ENCODE peak calls at places on chromosomes 5 and 9, in seven cellular contexts. One of them, this sample, is unnamed.

GRCh38 chr5:35183243-35183955 is 46.9 kb downstream of the PRLR start:
- DNase-seq in astrocyte of the cerebellum: peak; percentile 24
- DNase-seq in CD8-positive, alpha-beta T cell: no peak
- DNase-seq in fibroblast of lung: peak; percentile 62
- DNase-seq in uterus: no peak
- DNase-seq in pancreas: no peak
- DNase-seq in kidney: peak; percentile 26
- DNase-seq in this sample: no peak

GRCh38 chr5:130222638-130223037 is 318.4 kb downstream of the CHSY3 start:
- DNase-seq in pancreas: no peak
- DNase-seq in uterus: no peak
- DNase-seq in CD8-positive, alpha-beta T cell: no peak
- DNase-seq in kidney: no peak
- DNase-seq in fibroblast of lung: peak; percentile 8
- DNase-seq in astrocyte of the cerebellum: peak; percentile 92
- DNase-seq in this sample: no peak

GRCh38 chr5:131854134-131854533 is 57.3 kb upstream of the FNIP1 start:
- DNase-seq in kidney: no peak
- DNase-seq in uterus: no peak
- DNase-seq in CD8-positive, alpha-beta T cell: no peak
- DNase-seq in astrocyte of the cerebellum: no peak
- DNase-seq in pancreas: no peak
- DNase-seq in fibroblast of lung: peak; percentile 11
- DNase-seq in this sample: no peak

GRCh38 chr5:53321073-53321472 is 159.4 kb upstream of the FST start:
- DNase-seq in fibroblast of lung: no peak
- DNase-seq in kidney: no peak
- DNase-seq in CD8-positive, alpha-beta T cell: no peak
- DNase-seq in uterus: no peak
- DNase-seq in pancreas: no peak
- DNase-seq in astrocyte of the cerebellum: no peak
- DNase-seq in this sample: no peak

GRCh38 chr9:2125909-2126308 is 110.8 kb downstream of the SMARCA2 start:
- DNase-seq in uterus: no peak
- DNase-seq in kidney: no peak
- DNase-seq in CD8-positive, alpha-beta T cell: no peak
- DNase-seq in pancreas: no peak
- DNase-seq in fibroblast of lung: peak; percentile 39
- DNase-seq in astrocyte of the cerebellum: no peak
- DNase-seq in this sample: no peak

GRCh38 chr5:150051657-150052195 is 34.6 kb downstream of the CSF1R start:
- DNase-seq in kidney: no peak
- DNase-seq in CD8-positive, alpha-beta T cell: no peak
- DNase-seq in fibroblast of lung: no peak
- DNase-seq in astrocyte of the cerebellum: no peak
- DNase-seq in pancreas: no peak
- DNase-seq in uterus: no peak
- DNase-seq in this sample: no peak

GRCh38 chr5:141846031-141846430 is 32.2 kb downstream of the PCDH1 start:
- DNase-seq in astrocyte of the cerebellum: no peak
- DNase-seq in uterus: no peak
- DNase-seq in CD8-positive, alpha-beta T cell: no peak
- DNase-seq in fibroblast of lung: peak; percentile 61
- DNase-seq in kidney: peak; percentile 74
- DNase-seq in pancreas: no peak
- DNase-seq in this sample: no peak

GRCh38 chr5:155729684-155730059 is 597.3 kb upstream of the SGCD start:
- DNase-seq in kidney: peak; percentile 59
- DNase-seq in fibroblast of lung: no peak
- DNase-seq in pancreas: peak; percentile 46
- DNase-seq in astrocyte of the cerebellum: no peak
- DNase-seq in uterus: no peak
- DNase-seq in CD8-positive, alpha-beta T cell: no peak
- DNase-seq in this sample: no peak

GRCh38 chr9:116064970-116065369 is 88.6 kb upstream of the PAPPA start:
- DNase-seq in astrocyte of the cerebellum: no peak
- DNase-seq in pancreas: no peak
- DNase-seq in uterus: no peak
- DNase-seq in kidney: no peak
- DNase-seq in CD8-positive, alpha-beta T cell: no peak
- DNase-seq in fibroblast of lung: no peak
- DNase-seq in this sample: no peak

GRCh38 chr5:107670028-107670926 is 460 bp downstream of the EFNA5 start:
- DNase-seq in fibroblast of lung: peak; percentile 32
- DNase-seq in CD8-positive, alpha-beta T cell: no peak
- DNase-seq in astrocyte of the cerebellum: no peak
- DNase-seq in pancreas: peak; percentile 81
- DNase-seq in kidney: peak; percentile 79
- DNase-seq in uterus: no peak
- DNase-seq in this sample: no peak

DNA sequence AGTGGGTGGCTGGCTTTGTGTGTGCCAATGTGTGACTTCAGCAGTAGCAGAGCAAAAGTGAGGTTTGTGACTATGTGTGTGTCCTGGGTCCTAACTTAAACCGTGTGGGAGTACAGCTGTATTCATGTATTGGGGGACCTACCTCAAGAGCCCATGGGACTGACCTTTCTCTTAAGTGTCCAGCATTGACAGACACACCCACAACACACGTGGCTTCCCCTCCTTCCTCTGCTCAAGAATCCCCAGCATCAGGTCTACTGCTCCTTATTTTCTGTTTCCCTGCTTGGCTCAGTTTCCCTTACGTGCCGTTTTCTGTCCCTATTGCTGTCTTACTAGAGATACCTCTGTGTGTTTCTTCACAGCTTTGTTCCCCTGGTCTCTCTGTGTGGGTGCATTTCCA is 623 bp downstream of the IL11RA start:
- DNase-seq in pancreas: no peak
- DNase-seq in kidney: no peak
- DNase-seq in fibroblast of lung: no peak
- DNase-seq in uterus: no peak
- DNase-seq in astrocyte of the cerebellum: no peak
- DNase-seq in CD8-positive, alpha-beta T cell: no peak
- DNase-seq in this sample: no peak
- TF ChIP-seq CTCF in pancreas: no peak
- TF ChIP-seq CTCF in kidney: no peak
- TF ChIP-seq CTCF in fibroblast of lung: no peak
- TF ChIP-seq CTCF in uterus: no peak
- TF ChIP-seq CTCF in astrocyte of the cerebellum: no peak
- TF ChIP-seq CTCF in CD8-positive, alpha-beta T cell: no peak
- TF ChIP-seq CTCF in this sample: no peak

DNA sequence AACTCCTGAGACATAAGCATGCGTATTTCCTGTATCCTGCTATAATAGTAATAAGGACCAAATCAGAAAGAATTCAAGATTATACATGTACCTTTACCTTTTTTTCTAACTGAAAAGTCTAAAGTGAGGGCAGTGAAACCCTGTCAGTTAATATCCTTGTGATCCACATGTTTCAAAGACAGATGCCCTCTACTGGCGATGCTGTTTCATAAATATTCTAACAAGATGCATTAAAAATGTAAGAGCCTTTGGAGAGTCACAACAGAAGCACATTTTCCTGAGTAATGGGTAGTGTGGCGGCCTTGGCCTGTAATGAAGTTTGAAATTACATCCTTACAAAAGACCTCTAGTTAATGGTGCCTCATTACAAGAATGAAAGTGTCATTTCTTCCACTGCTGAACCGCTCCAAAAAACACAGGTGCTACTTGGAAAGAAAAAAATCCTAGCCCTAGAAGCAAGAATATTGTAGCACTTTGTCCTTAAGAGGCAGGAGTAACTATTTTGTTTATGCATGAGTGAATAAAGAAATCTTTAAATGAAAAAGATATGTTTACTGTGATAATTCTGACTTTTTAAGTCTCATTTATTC is 232.6 kb downstream of the EPB41L4A start:
- DNase-seq in astrocyte of the cerebellum: peak; percentile 16
- DNase-seq in fibroblast of lung: peak; percentile 56
- DNase-seq in pancreas: no peak
- DNase-seq in uterus: no peak
- DNase-seq in CD8-positive, alpha-beta T cell: no peak
- DNase-seq in kidney: no peak
- DNase-seq in this sample: no peak
- TF ChIP-seq CTCF in astrocyte of the cerebellum: peak; percentile 60
- TF ChIP-seq CTCF in fibroblast of lung: peak; percentile 61
- TF ChIP-seq CTCF in pancreas: no peak
- TF ChIP-seq CTCF in uterus: peak; percentile 15
- TF ChIP-seq CTCF in CD8-positive, alpha-beta T cell: peak; percentile 52
- TF ChIP-seq CTCF in kidney: peak; percentile 44
- TF ChIP-seq CTCF in this sample: peak; percentile 87

GRCh38 chr9:133702798-133703570 is 35.2 kb downstream of the SARDH start:
- DNase-seq in kidney: peak; percentile 71
- DNase-seq in astrocyte of the cerebellum: no peak
- DNase-seq in uterus: no peak
- DNase-seq in pancreas: peak; percentile 75
- DNase-seq in fibroblast of lung: no peak
- DNase-seq in CD8-positive, alpha-beta T cell: no peak
- DNase-seq in this sample: peak; percentile 93

GRCh38 chr9:133700861-133701320 is 37.3 kb downstream of the SARDH start:
- DNase-seq in pancreas: peak; percentile 15
- DNase-seq in uterus: no peak
- DNase-seq in kidney: peak; percentile 26
- DNase-seq in fibroblast of lung: no peak
- DNase-seq in astrocyte of the cerebellum: no peak
- DNase-seq in CD8-positive, alpha-beta T cell: no peak
- DNase-seq in this sample: peak; percentile 27

GRCh38 chr9:133703571-133704399 is 34.4 kb downstream of the SARDH start:
- DNase-seq in fibroblast of lung: no peak
- DNase-seq in astrocyte of the cerebellum: no peak
- DNase-seq in kidney: peak; percentile 53
- DNase-seq in uterus: no peak
- DNase-seq in pancreas: peak; percentile 65
- DNase-seq in CD8-positive, alpha-beta T cell: no peak
- DNase-seq in this sample: peak; percentile 84

GRCh38 chr9:133701321-133701980 is 36.7 kb downstream of the SARDH start:
- DNase-seq in astrocyte of the cerebellum: no peak
- DNase-seq in uterus: no peak
- DNase-seq in CD8-positive, alpha-beta T cell: peak; percentile 36
- DNase-seq in pancreas: peak; percentile 45
- DNase-seq in fibroblast of lung: no peak
- DNase-seq in kidney: peak; percentile 72
- DNase-seq in this sample: peak; percentile 63

DNA sequence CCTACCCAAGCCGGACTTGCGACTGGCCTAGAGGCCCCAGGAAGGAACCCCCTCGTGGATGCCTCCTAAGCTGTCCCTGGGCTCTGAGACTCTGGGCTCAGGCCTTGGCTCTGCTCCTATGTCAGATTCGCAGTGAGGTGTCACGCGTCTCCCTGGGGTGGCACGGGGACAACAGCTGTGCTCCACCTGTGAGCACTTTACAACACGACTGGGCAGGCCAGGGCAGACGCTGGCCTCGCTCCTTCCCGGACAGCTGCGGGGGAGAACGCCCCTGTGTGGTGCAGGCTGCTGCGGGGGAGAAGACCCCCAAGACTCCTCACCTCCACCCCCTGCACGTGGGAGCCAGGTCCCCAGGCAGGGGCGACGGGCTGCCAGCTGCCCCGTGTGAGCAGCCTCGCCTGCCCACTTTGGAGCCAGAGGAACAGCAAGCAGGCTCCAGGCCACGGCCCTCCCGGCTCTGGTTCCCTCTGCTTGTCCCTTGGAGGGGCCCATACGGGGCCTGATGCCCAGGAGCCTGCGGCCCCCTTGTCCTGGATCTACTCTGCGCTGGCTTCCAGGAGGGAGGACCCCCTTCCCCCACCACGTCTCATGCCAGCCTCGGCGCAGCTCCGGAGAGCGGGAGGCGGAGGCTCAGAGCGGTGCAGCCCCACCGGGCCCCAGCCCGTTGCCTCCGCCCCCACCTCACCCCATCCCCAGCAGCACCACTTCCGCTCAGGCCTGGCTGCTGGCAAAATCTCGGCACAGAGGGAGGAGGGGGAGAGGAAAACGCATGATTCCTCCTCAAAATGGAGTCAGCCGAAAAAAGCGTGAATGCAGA is 36.0 kb downstream of the SARDH start:
- DNase-seq in kidney: peak; percentile 82
- DNase-seq in pancreas: peak; percentile 68
- DNase-seq in astrocyte of the cerebellum: no peak
- DNase-seq in uterus: no peak
- DNase-seq in CD8-positive, alpha-beta T cell: peak; percentile 69
- DNase-seq in fibroblast of lung: peak; percentile 42
- DNase-seq in this sample: peak; percentile 85
- TF ChIP-seq CTCF in kidney: no peak
- TF ChIP-seq CTCF in pancreas: no peak
- TF ChIP-seq CTCF in astrocyte of the cerebellum: no peak
- TF ChIP-seq CTCF in uterus: no peak
- TF ChIP-seq CTCF in CD8-positive, alpha-beta T cell: no peak
- TF ChIP-seq CTCF in fibroblast of lung: no peak
- TF ChIP-seq CTCF in this sample: no peak

GRCh38 chr9:121562261-121562780 is 62.7 kb upstream of the GGTA1 start:
- DNase-seq in pancreas: no peak
- DNase-seq in kidney: no peak
- DNase-seq in uterus: no peak
- DNase-seq in CD8-positive, alpha-beta T cell: no peak
- DNase-seq in astrocyte of the cerebellum: no peak
- DNase-seq in fibroblast of lung: no peak
- DNase-seq in this sample: no peak

GRCh38 chr9:121563881-121564460 is 64.3 kb upstream of the GGTA1 start:
- DNase-seq in astrocyte of the cerebellum: no peak
- DNase-seq in pancreas: no peak
- DNase-seq in fibroblast of lung: no peak
- DNase-seq in CD8-positive, alpha-beta T cell: no peak
- DNase-seq in kidney: no peak
- DNase-seq in uterus: no peak
- DNase-seq in this sample: no peak

GRCh38 chr9:121560921-121561320 is 61.3 kb upstream of the GGTA1 start:
- DNase-seq in CD8-positive, alpha-beta T cell: no peak
- DNase-seq in uterus: no peak
- DNase-seq in pancreas: no peak
- DNase-seq in astrocyte of the cerebellum: no peak
- DNase-seq in kidney: no peak
- DNase-seq in fibroblast of lung: no peak
- DNase-seq in this sample: no peak

GRCh38 chr9:121563425-121563824 is 63.8 kb upstream of the GGTA1 start:
- DNase-seq in astrocyte of the cerebellum: no peak
- DNase-seq in uterus: no peak
- DNase-seq in fibroblast of lung: no peak
- DNase-seq in kidney: no peak
- DNase-seq in pancreas: no peak
- DNase-seq in CD8-positive, alpha-beta T cell: no peak
- DNase-seq in this sample: no peak

DNA sequence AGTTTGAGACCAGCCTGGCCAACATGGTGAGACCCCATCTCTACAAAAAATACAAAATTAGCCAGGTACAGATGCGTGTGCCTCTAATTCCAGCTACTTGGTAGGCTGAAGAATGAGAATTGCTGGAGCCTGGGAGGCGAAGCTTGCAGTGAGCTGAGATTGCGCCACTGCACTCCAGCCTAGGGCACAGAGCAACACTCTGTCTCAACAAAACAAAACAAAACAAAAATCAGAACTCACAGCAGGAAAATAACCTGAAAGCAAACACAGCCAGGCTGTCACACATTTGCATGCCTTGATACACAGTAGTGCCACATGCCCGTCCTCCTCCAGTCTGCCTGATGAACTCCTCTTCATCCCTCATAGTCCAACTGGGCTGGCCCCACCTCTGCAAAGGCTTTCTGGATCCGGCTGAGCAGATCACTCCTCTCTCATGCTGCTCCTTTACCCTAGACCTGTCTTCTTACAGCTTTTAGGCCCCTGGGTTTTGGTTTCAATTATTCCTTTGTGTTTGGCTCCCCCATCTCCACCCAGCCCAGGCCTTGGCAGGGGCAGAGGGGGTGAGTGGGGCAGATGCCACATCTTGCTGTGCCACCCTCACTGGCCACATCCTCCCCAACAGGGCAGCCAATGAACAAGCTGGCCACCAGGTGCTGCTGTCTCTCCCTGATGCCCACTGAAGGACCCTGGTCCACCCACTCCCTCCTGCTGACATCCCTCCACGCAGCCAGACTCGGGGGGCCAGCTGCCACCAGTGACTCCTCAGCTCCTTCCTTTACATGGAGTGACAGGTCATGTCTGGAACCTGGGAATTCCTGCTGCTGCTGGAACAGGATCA is 62.0 kb upstream of the GGTA1 start:
- DNase-seq in CD8-positive, alpha-beta T cell: no peak
- DNase-seq in kidney: no peak
- DNase-seq in astrocyte of the cerebellum: no peak
- DNase-seq in fibroblast of lung: no peak
- DNase-seq in uterus: no peak
- DNase-seq in pancreas: no peak
- DNase-seq in this sample: no peak
- TF ChIP-seq CTCF in CD8-positive, alpha-beta T cell: no peak
- TF ChIP-seq CTCF in kidney: no peak
- TF ChIP-seq CTCF in astrocyte of the cerebellum: peak; percentile 2
- TF ChIP-seq CTCF in fibroblast of lung: no peak
- TF ChIP-seq CTCF in uterus: no peak
- TF ChIP-seq CTCF in pancreas: no peak
- TF ChIP-seq CTCF in this sample: peak; percentile 45

This sample was measured in chondrocyte.